ENCODE peak calls at places on chromosomes 5 and 9, in seven cellular contexts. One of them, this sample, is unnamed.

GRCh38 chr5:135952683-135953082 is 2.1 kb downstream of the LECT2 start:
- DNase-seq in epithelial cell of prostate: no peak
- DNase-seq in stimulated activated CD8-positive, alpha-beta memory T cell treated with anti-CD3 and anti-CD28 coated beads, Interleukin-4, amount 100 ng/mL, for 4 hours: no peak
- DNase-seq in T1000: no peak
- DNase-seq in H7: no peak
- DNase-seq in glutamatergic neuron: no peak
- DNase-seq in GM03348: no peak
- DNase-seq in this sample: no peak

GRCh38 chr5:134506054-134507039 is 19.1 kb upstream of the JADE2 start:
- DNase-seq in T1000: no peak
- DNase-seq in epithelial cell of prostate: no peak
- DNase-seq in H7: peak
- DNase-seq in stimulated activated CD8-positive, alpha-beta memory T cell treated with anti-CD3 and anti-CD28 coated beads, Interleukin-4, amount 100 ng/mL, for 4 hours: no peak
- DNase-seq in GM03348: no peak
- DNase-seq in glutamatergic neuron: no peak
- DNase-seq in this sample: no peak

GRCh38 chr9:95282332-95282731 is 35.2 kb downstream of the FANCC start:
- DNase-seq in T1000: no peak
- DNase-seq in H7: no peak
- DNase-seq in stimulated activated CD8-positive, alpha-beta memory T cell treated with anti-CD3 and anti-CD28 coated beads, Interleukin-4, amount 100 ng/mL, for 4 hours: no peak
- DNase-seq in glutamatergic neuron: no peak
- DNase-seq in epithelial cell of prostate: no peak
- DNase-seq in GM03348: no peak
- DNase-seq in this sample: no peak

GRCh38 chr5:124822647-124823046 is 76.2 kb upstream of the ZNF608 start:
- DNase-seq in stimulated activated CD8-positive, alpha-beta memory T cell treated with anti-CD3 and anti-CD28 coated beads, Interleukin-4, amount 100 ng/mL, for 4 hours: no peak
- DNase-seq in H7: no peak
- DNase-seq in T1000: no peak
- DNase-seq in GM03348: no peak
- DNase-seq in epithelial cell of prostate: no peak
- DNase-seq in glutamatergic neuron: no peak
- DNase-seq in this sample: no peak

GRCh38 chr5:76544268-76544926 is 78.8 kb downstream of the F2RL2 start:
- DNase-seq in epithelial cell of prostate: no peak
- DNase-seq in glutamatergic neuron: no peak
- DNase-seq in GM03348: no peak
- DNase-seq in stimulated activated CD8-positive, alpha-beta memory T cell treated with anti-CD3 and anti-CD28 coated beads, Interleukin-4, amount 100 ng/mL, for 4 hours: peak
- DNase-seq in T1000: no peak
- DNase-seq in H7: peak
- DNase-seq in this sample: no peak

GRCh38 chr5:173625686-173626500 is 9.4 kb upstream of the BOD1 start:
- DNase-seq in H7: no peak
- DNase-seq in GM03348: peak
- DNase-seq in stimulated activated CD8-positive, alpha-beta memory T cell treated with anti-CD3 and anti-CD28 coated beads, Interleukin-4, amount 100 ng/mL, for 4 hours: no peak
- DNase-seq in epithelial cell of prostate: no peak
- DNase-seq in T1000: no peak
- DNase-seq in glutamatergic neuron: no peak
- DNase-seq in this sample: no peak

GRCh38 chr5:3595102-3595961 is at the start of gene IRX1:
- DNase-seq in T1000: no peak
- DNase-seq in epithelial cell of prostate: no peak
- DNase-seq in stimulated activated CD8-positive, alpha-beta memory T cell treated with anti-CD3 and anti-CD28 coated beads, Interleukin-4, amount 100 ng/mL, for 4 hours: no peak
- DNase-seq in GM03348: peak
- DNase-seq in H7: peak
- DNase-seq in glutamatergic neuron: peak
- DNase-seq in this sample: no peak

GRCh38 chr5:57675236-57675635 is 192.6 kb upstream of the ACTBL2 start:
- DNase-seq in glutamatergic neuron: no peak
- DNase-seq in stimulated activated CD8-positive, alpha-beta memory T cell treated with anti-CD3 and anti-CD28 coated beads, Interleukin-4, amount 100 ng/mL, for 4 hours: no peak
- DNase-seq in H7: no peak
- DNase-seq in T1000: no peak
- DNase-seq in epithelial cell of prostate: no peak
- DNase-seq in GM03348: no peak
- DNase-seq in this sample: no peak

GRCh38 chr9:6049798-6050197 is 34.4 kb upstream of the RANBP6 start:
- DNase-seq in H7: no peak
- DNase-seq in GM03348: peak
- DNase-seq in stimulated activated CD8-positive, alpha-beta memory T cell treated with anti-CD3 and anti-CD28 coated beads, Interleukin-4, amount 100 ng/mL, for 4 hours: no peak
- DNase-seq in T1000: no peak
- DNase-seq in epithelial cell of prostate: no peak
- DNase-seq in glutamatergic neuron: no peak
- DNase-seq in this sample: no peak

This sample was measured in keratinocyte.